ENCODE peak calls at places on chromosomes 6 and 20, in ten cellular contexts. X is endothelial cell; S is stimulated activated CD8-positive, alpha-beta memory T cell treated with anti-CD3 and anti-CD28 coated beads, Interleukin-15, amount 100 ng/mL, for 24 hours; K is activated T-helper 1 cell treated with anti-CD3 and anti-CD28 coated beads, Interleukin-2, amount 50 U/mL, for 16 hours; H is breast epithelium; U is fibroblast of mammary gland; L is HEK293T; Z is fibroblast of pulmonary artery; N is GM03348; B is hypothalamus. V is an unnamed sample.

GRCh38 chr20:44357555-44358130 is 2.1 kb downstream of the HNF4A start:
- DNase-seq in X (no peak), S (no peak), K (no peak), H (no peak), U (no peak), L (no peak), Z (peak), N (no peak), B (no peak), V (no peak)

GRCh38 chr6:17156112-17156921 is 54.5 kb downstream of the STMND1 start:
- DNase-seq in X (peak), S (no peak), K (peak), H (no peak), U (peak), L (peak), Z (peak), N (peak), B (peak), V (peak)

GRCh38 chr6:35663447-35664235 is 25.1 kb downstream of the FKBP5 start:
- DNase-seq in X (no peak), S (no peak), K (no peak), H (no peak), U (peak), L (no peak), Z (peak), N (peak), B (no peak), V (no peak)

GRCh38 chr20:24816431-24816830 is 132.6 kb upstream of the CST7 start:
- DNase-seq in X (no peak), S (no peak), K (no peak), H (no peak), U (no peak), L (no peak), Z (no peak), N (no peak), B (no peak), V (no peak)

GRCh38 chr6:112939543-112939942 is 592.4 kb downstream of the RFPL4B start:
- DNase-seq in X (no peak), S (no peak), K (no peak), H (no peak), U (no peak), L (no peak), Z (peak), N (no peak), B (no peak), V (peak)

GRCh38 chr20:13525225-13525940 is 113.3 kb downstream of the TASP1 start:
- DNase-seq in X (no peak), S (no peak), K (no peak), H (no peak), U (peak), L (no peak), Z (peak), N (peak), B (no peak), V (no peak)

GRCh38 chr6:75424610-75425548 is 68.7 kb downstream of the FILIP1 start:
- DNase-seq in X (no peak), S (no peak), K (no peak), H (no peak), U (no peak), L (no peak), Z (no peak), N (no peak), B (no peak), V (no peak)

GRCh38 chr6:20978176-20978614 is 443.9 kb downstream of the CDKAL1 start:
- DNase-seq in X (no peak), S (no peak), K (no peak), H (no peak), U (peak), L (no peak), Z (peak), N (peak), B (no peak), V (no peak)

GRCh38 chr6:111713196-111713705 is 107.6 kb upstream of the TRAF3IP2 start:
- DNase-seq in X (no peak), S (no peak), K (no peak), H (no peak), U (no peak), L (no peak), Z (no peak), N (no peak), B (no peak), V (no peak)

GRCh38 chr6:37049990-37050853 is 44.8 kb downstream of the FGD2 start:
- DNase-seq in X (no peak), S (peak), K (peak), H (no peak), U (no peak), L (no peak), Z (no peak), N (no peak), B (peak), V (no peak)

GRCh38 chr6:108850669-108851467 is 2.6 kb downstream of the ARMC2 start:
- DNase-seq in X (no peak), S (no peak), K (no peak), H (no peak), U (no peak), L (no peak), Z (no peak), N (no peak), B (no peak), V (no peak)

V was measured in NCI-H510A treated with DMSO at 0.1 percent for 48 hours.